ENCODE peak calls at places on chromosomes 6 and 20, in five cellular contexts. I, S, M, O and X are unnamed samples.

GRCh38 chr6:3372184-3372846 is 84.5 kb downstream of the SLC22A23 start:
- DNase-seq in I (no peak), M (no peak), O (peak; percentile 26), S (no peak), X (no peak)

GRCh38 chr6:135270676-135271536 is 89.8 kb downstream of the MYB start:
- DNase-seq in S (peak; percentile 86), O (peak; percentile 53), M (peak; percentile 78), I (no peak), X (peak; percentile 81)

GRCh38 chr6:113596907-113597583 is 260.1 kb upstream of the MARCKS start:
- DNase-seq in O (no peak), M (no peak), I (no peak), S (no peak), X (peak; percentile 35)

GRCh38 chr6:161066511-161066910 is 74.9 kb downstream of the MAP3K4 start:
- DNase-seq in O (no peak), S (no peak), I (no peak), M (no peak), X (no peak)

GRCh38 chr6:2157441-2158127 is 87.8 kb downstream of the GMDS start:
- DNase-seq in O (no peak), M (no peak), S (no peak), I (peak; percentile 48), X (no peak)

GRCh38 chr20:15654208-15654649 is 919.0 kb downstream of the KIF16B start:
- DNase-seq in S (peak; percentile 54), O (no peak), M (peak; percentile 87), I (peak; percentile 19), X (peak; percentile 45)

GRCh38 chr6:21769405-21769851 is 175.9 kb downstream of the SOX4 start:
- DNase-seq in M (peak; percentile 30), O (no peak), S (no peak), I (peak; percentile 73), X (no peak)

GRCh38 chr6:3176562-3177355 is 19.4 kb upstream of the TUBB2A start:
- DNase-seq in M (peak; percentile 62), I (peak; percentile 73), O (peak; percentile 59), S (no peak), X (no peak)

GRCh38 chr6:32785781-32786533 is 22.6 kb upstream of the HLA-DQB2 start:
- DNase-seq in O (no peak), I (no peak), S (peak; percentile 56), M (peak; percentile 75), X (no peak)

GRCh38 chr6:107704377-107705013 is 119.6 kb downstream of the SCML4 start:
- DNase-seq in M (peak; percentile 51), I (no peak), S (no peak), O (no peak), X (no peak)

GRCh38 chr6:135568366-135568765 is 70.8 kb upstream of the AHI1 start:
- DNase-seq in I (no peak), M (no peak), S (no peak), O (no peak), X (peak; percentile 34)

GRCh38 chr6:43570876-43571441 is 4.9 kb downstream of the XPO5 start:
- DNase-seq in M (no peak), I (peak; percentile 88), S (no peak), O (no peak), X (no peak)

GRCh38 chr6:106693343-106693742 is 64.0 kb downstream of the QRSL1 start:
- DNase-seq in S (no peak), O (no peak), M (no peak), I (no peak), X (no peak)

DNA sequence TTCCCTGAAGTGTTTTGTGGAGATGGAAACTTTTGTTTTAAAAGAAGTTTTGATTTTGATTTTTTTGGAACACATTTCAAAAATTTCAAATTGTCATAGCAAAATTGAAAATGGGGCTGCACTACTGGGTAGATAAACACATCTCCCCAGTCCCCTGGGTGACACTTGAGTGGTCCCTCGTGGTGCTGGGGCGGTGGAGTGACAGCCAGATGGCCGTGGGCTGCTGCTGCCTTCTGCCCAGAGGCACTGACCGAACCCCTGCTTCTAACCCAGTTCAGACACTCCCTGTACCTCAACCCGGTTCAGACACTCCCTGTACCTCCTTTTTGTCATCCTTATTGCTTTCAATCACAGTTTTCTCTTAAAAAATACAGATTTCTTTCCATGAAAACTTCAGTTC is 69.9 kb upstream of the SYNJ2 start:
- DNase-seq in M (no peak), I (no peak), S (no peak), O (no peak), X (no peak)
- H3K36me3 ChIP-seq in M (peaks cover 4% of the 10 kb centered on the region), I (peaks cover 2% of the 10 kb centered on the region), S (peaks cover 8% of the 10 kb centered on the region), O (peaks cover 10% of the 10 kb centered on the region), X (peaks cover 77% of the 10 kb centered on the region)

DNA sequence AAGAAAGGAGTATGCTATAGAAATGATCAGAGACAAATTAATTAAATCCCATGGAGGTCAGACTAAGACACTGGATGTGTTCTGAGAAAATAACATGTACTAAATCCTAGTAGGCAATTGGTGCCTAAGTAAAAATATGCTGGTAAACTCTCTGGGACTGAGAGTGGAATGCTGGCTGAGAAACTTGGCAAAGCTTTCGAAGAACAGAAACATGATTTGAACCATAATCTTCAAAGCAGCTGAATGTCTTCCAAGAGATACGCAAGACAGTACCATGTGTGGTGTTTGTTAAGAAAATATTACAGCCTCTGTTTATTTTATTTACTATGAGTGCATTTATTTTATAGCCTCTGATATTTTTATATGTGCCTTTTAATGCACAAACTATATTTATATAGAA is 55.2 kb downstream of the EFHC1 start:
- DNase-seq in S (no peak), O (no peak), I (no peak), M (no peak), X (no peak)
- TF ChIP-seq CTCF in S (no peak), O (no peak), I (no peak), M (no peak), X (no peak)

GRCh38 chr6:33904050-33904827 is 100.4 kb upstream of the MLN start:
- DNase-seq in S (peak; percentile 50), I (no peak), M (no peak), O (no peak), X (no peak)

GRCh38 chr6:33906413-33906812 is 102.6 kb upstream of the MLN start:
- DNase-seq in I (no peak), M (peak; percentile 45), O (no peak), S (no peak), X (no peak)

GRCh38 chr6:33907227-33907626 is 103.4 kb upstream of the MLN start:
- DNase-seq in O (no peak), I (no peak), S (no peak), M (no peak), X (no peak)

GRCh38 chr6:33903579-33903978 is 99.8 kb upstream of the MLN start:
- DNase-seq in M (no peak), O (no peak), I (no peak), S (no peak), X (no peak)

DNA sequence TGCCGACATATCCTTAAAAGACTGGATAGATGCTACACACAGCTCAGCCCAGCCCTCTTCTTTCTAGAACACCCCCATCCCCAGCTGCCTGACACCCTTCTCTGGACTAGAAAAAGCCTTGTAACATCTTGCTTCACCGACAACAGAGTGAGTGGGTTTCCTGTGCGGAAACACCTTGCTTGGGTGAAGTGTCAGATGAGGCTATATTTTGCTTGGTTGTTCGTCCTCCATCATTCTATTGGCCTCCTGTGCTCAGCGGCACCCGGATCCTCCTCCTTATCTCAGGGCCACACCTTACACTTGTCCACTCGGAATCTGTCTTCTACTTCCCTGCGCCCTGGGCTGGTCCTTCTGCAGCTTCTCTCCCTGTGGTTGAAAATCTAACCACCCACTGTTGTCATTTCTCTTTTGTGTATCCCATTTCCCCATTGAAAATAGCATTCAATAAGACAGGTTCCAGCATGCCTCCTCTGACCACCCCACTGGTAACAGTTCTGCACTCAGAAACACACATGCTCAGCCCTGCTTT is 101.3 kb upstream of the MLN start:
- DNase-seq in I (no peak), M (no peak), S (no peak), O (no peak), X (no peak)
- H3K4me3 ChIP-seq in I (no peak overlapping the region), M (no peak overlapping the region), S (no peak overlapping the region), O (no peak overlapping the region), X (no peak overlapping the region)

DNA sequence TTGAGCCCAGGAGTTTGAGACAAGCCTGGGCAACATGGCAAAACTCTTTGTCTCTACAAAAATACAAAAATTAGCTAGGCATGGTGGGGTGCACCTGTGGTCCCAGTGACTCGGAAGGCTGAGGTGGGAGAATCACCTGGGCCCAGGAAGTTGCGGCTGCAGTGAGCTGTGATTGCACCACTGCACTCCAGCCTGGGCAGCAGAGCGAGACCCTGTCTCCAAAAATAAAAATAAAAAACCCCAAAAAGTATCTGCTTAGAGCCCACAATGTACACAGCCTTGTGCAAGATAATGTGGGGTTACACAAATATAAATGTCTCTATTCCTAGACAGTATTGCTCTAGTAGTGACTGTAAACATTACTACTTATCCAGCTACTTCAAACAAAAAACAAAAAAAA is 5.9 kb downstream of the ESF1 start:
- DNase-seq in O (no peak), I (no peak), M (no peak), S (no peak), X (no peak)
- H3K36me3 ChIP-seq in O (peaks cover 26% of the 10 kb centered on the region), I (peaks cover 2% of the 10 kb centered on the region), M (peaks cover 66% of the 10 kb centered on the region), S (peaks cover 7% of the 10 kb centered on the region), X (peaks cover 74% of the 10 kb centered on the region)

DNA sequence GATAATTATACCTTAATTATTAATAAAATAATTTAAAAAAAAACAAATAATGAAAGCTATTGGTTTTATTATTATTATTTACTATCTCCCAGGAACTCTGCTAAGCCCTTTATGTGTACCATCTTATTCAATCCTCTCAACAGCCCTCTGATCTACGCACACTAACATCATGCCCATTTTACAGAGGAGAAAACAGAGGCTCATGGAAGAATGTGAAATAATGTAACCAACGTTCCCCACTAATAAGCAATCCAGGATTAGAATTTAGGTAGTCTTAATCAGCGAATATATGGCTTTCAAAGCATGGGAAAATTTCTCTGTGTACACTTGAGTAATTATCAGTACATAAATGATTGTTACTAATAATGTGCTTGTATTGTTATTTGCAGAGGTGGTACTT is 89.0 kb downstream of the MAFB start:
- DNase-seq in S (no peak), M (no peak), O (no peak), I (no peak), X (no peak)
- TF ChIP-seq CTCF in S (no peak), M (no peak), O (no peak), I (no peak), X (no peak)

DNA sequence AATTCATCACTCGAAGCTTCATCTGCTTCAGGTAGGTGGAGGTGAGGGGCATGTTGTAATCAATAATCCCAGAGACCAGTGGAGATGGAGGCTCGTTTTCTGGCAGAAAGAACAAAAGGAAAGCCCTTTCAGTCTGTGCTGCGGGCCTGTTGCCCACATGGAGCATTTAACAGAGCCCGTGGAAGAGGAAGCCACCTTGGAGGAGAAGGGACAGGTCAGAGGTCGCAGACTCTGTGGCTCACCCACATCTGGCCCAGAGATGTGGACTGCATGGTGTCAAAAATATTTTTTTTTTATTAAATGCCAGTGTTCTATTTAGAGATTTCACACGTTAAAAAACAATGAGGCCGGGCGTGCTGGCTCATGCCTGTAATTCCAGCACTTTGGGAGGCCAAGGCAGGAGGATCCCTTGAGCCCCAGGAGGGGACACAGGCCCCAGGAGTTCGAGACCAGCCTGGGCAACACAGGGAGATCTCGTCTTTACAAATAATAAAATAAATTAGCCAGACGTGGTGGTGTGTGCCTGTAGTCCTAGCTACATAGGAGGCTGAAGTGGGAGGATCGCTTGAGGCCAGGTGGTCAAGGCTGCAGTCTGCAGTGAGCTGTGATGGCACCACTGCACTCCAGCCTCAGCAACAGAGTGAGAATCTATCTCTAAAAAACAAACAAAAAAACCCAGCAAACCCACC is 73.6 kb downstream of the NOL4L start:
- DNase-seq in O (no peak), M (no peak), S (no peak), I (no peak), X (no peak)
- H3K4me3 ChIP-seq in O (no peak overlapping the region), M (no peak overlapping the region), S (no peak overlapping the region), I (no peak overlapping the region), X (no peak overlapping the region)